ENCODE peak calls at places on chromosomes 2 and 18, in seven cellular contexts. O, L, V, P, S, N and D are unnamed samples.

GRCh38 chr18:78974115-78974740 is 5.4 kb upstream of the SALL3 start:
- DNase-seq in O (no peak), L (no peak), V (no peak), P (no peak), S (no peak), N (no peak), D (no peak)

GRCh38 chr2:238239552-238239871 is 326 bp downstream of the HES6 start:
- DNase-seq in O (no peak), L (peak), V (no peak), P (no peak), S (no peak), N (peak), D (no peak)

GRCh38 chr2:85327757-85328617 is at the start of gene TGOLN2:
- DNase-seq in O (peak), L (peak), V (peak), P (peak), S (peak), N (peak), D (peak)

GRCh38 chr2:182763311-182763912 is 47.4 kb downstream of the DNAJC10 start:
- DNase-seq in O (no peak), L (no peak), V (no peak), P (peak), S (no peak), N (peak), D (peak)

GRCh38 chr2:191190439-191190838 is 39.6 kb upstream of the STAT4 start:
- DNase-seq in O (no peak), L (no peak), V (no peak), P (no peak), S (no peak), N (no peak), D (no peak)

GRCh38 chr2:17879137-17879912 is 858 bp downstream of the KCNS3 start:
- DNase-seq in O (no peak), L (no peak), V (peak), P (no peak), S (peak), N (peak), D (peak)

GRCh38 chr2:11563784-11564666 is 30.2 kb downstream of the GREB1 start:
- DNase-seq in O (no peak), L (no peak), V (peak), P (no peak), S (peak), N (no peak), D (no peak)

GRCh38 chr2:204434660-204435462 is 110.4 kb upstream of the PARD3B start:
- DNase-seq in O (no peak), L (no peak), V (no peak), P (no peak), S (no peak), N (no peak), D (no peak)

GRCh38 chr2:120245520-120245835 is 7.2 kb upstream of the RALB start:
- DNase-seq in O (no peak), L (no peak), V (no peak), P (no peak), S (no peak), N (peak), D (no peak)